ENCODE peak calls at places on chromosomes 12 and 14, in four cellular contexts. V is K562, Z is HepG2, T is GM12878. O is an unnamed sample.

GRCh38 chr14:103522028-103522581 is 525 bp downstream of the CKB start:
- DNase-seq in V (peak), Z (no peak), T (no peak), O (no peak)

GRCh38 chr12:20917819-20918218 is 107.3 kb downstream of the SLCO1B3 start:
- DNase-seq in V (no peak), Z (no peak), T (no peak), O (no peak)

GRCh38 chr12:122079038-122079531 is 529 bp downstream of the MLXIP start:
- DNase-seq in V (peak), Z (no peak), T (no peak), O (peak)

GRCh38 chr12:16352481-16352880 is 5.0 kb downstream of the MGST1 start:
- DNase-seq in V (no peak), Z (no peak), T (no peak), O (no peak)

GRCh38 chr12:42180990-42181611 is 36.4 kb upstream of the GXYLT1 start:
- DNase-seq in V (no peak), Z (peak), T (no peak), O (no peak)

GRCh38 chr14:50344831-50345563 is 32.9 kb downstream of the DMAC2L start:
- DNase-seq in V (no peak), Z (no peak), T (no peak), O (no peak)

GRCh38 chr14:69812725-69813124 is 15.7 kb upstream of the SLC10A1 start:
- DNase-seq in V (peak), Z (peak), T (no peak), O (peak)

GRCh38 chr12:6961278-6961694 is 9.2 kb downstream of the PHB2 start:
- DNase-seq in V (peak), Z (no peak), T (no peak), O (no peak)

GRCh38 chr12:26823391-26823790 is 9.6 kb downstream of the ITPR2 start:
- DNase-seq in V (no peak), Z (no peak), T (no peak), O (no peak)

GRCh38 chr12:127998936-127999467 is 268.0 kb upstream of the TMEM132C start:
- DNase-seq in V (no peak), Z (no peak), T (no peak), O (no peak)

GRCh38 chr14:59310644-59311043 is 122.2 kb downstream of the DAAM1 start:
- DNase-seq in V (no peak), Z (no peak), T (no peak), O (no peak)

GRCh38 chr12:57626111-57626928 is 6.7 kb downstream of the B4GALNT1 start:
- DNase-seq in V (no peak), Z (no peak), T (no peak), O (no peak)

GRCh38 chr12:75505706-75506312 is 5.6 kb downstream of the KRR1 start:
- DNase-seq in V (peak), Z (peak), T (no peak), O (no peak)

GRCh38 chr14:67962215-67962644 is 142.7 kb downstream of the RAD51B start:
- DNase-seq in V (no peak), Z (no peak), T (peak), O (no peak)

GRCh38 chr14:103706551-103707328 is 8.5 kb downstream of the XRCC3 start:
- DNase-seq in V (no peak), Z (no peak), T (no peak), O (no peak)

GRCh38 chr14:62244221-62244620 is 482.0 kb downstream of the SNAPC1 start:
- DNase-seq in V (no peak), Z (no peak), T (no peak), O (no peak)

GRCh38 chr12:27902651-27903050 is 69.9 kb downstream of the PTHLH start:
- DNase-seq in V (no peak), Z (no peak), T (no peak), O (no peak)

GRCh38 chr12:50104614-50105366 is 982 bp downstream of the GPD1 start:
- DNase-seq in V (no peak), Z (peak), T (no peak), O (no peak)

GRCh38 chr12:52636189-52636588 is 15.8 kb downstream of the KRT2 start:
- DNase-seq in V (no peak), Z (no peak), T (no peak), O (no peak)

GRCh38 chr14:61388173-61388975 is 67.0 kb downstream of the PRKCH start:
- DNase-seq in V (no peak), Z (no peak), T (peak), O (no peak)

GRCh38 chr14:103223818-103224352 is 100.6 kb downstream of the TNFAIP2 start:
- DNase-seq in V (no peak), Z (no peak), T (no peak), O (no peak)

GRCh38 chr14:64764641-64765520 is 60.7 kb downstream of the PLEKHG3 start:
- DNase-seq in V (peak), Z (peak), T (no peak), O (peak)

GRCh38 chr12:109541412-109541725 is 31.9 kb downstream of the MMAB start:
- DNase-seq in V (no peak), Z (no peak), T (no peak), O (no peak)

GRCh38 chr12:101792046-101792931 is 38.5 kb downstream of the GNPTAB start:
- DNase-seq in V (no peak), Z (no peak), T (no peak), O (no peak)

GRCh38 chr14:52871606-52872005 is 79.2 kb downstream of the FERMT2 start:
- DNase-seq in V (no peak), Z (no peak), T (no peak), O (no peak)

GRCh38 chr14:49769581-49770211 is 1.7 kb downstream of the KLHDC2 start:
- DNase-seq in V (peak), Z (no peak), T (no peak), O (peak)

GRCh38 chr12:127150479-127150878 is 1116.5 kb upstream of the TMEM132C start:
- DNase-seq in V (no peak), Z (no peak), T (no peak), O (no peak)

GRCh38 chr14:100359881-100360280 is 36.7 kb downstream of the SLC25A47 start:
- DNase-seq in V (no peak), Z (no peak), T (no peak), O (no peak)

GRCh38 chr14:73741876-73742519 is 27.8 kb upstream of the PNMA1 start:
- DNase-seq in V (no peak), Z (no peak), T (no peak), O (no peak)

GRCh38 chr14:71498151-71498734 is 434.0 kb upstream of the RGS6 start:
- DNase-seq in V (no peak), Z (no peak), T (no peak), O (no peak)

GRCh38 chr12:71548906-71549305 is 109.3 kb downstream of the LGR5 start:
- DNase-seq in V (no peak), Z (no peak), T (no peak), O (no peak)

GRCh38 chr12:95548056-95548538 is 3.2 kb downstream of the USP44 start:
- DNase-seq in V (peak), Z (no peak), T (no peak), O (no peak)

GRCh38 chr12:68591716-68592437 is 18.8 kb upstream of the RAP1B start:
- DNase-seq in V (no peak), Z (no peak), T (peak), O (no peak)

GRCh38 chr14:93688794-93689193 is 99.5 kb downstream of the PRIMA1 start:
- DNase-seq in V (no peak), Z (no peak), T (no peak), O (no peak)
- TF ChIP-seq EP300 in V (no peak), Z (no peak), T (no peak), O (no peak)

GRCh38 chr12:11553871-11554533 is 95.5 kb upstream of the ETV6 start:
- DNase-seq in V (peak), Z (peak), T (peak), O (peak)
- TF ChIP-seq ESRRA in V (peak), Z (no peak), T (peak), O (peak)

GRCh38 chr14:24116111-24116809 is 1.5 kb upstream of the NRL start:
- DNase-seq in V (no peak), Z (no peak), T (no peak), O (no peak)

GRCh38 chr14:24113379-24113800 is 1.2 kb upstream of the DCAF11 start:
- DNase-seq in V (no peak), Z (no peak), T (no peak), O (no peak)

GRCh38 chr14:24115451-24116110 is 832 bp upstream of the NRL start:
- DNase-seq in V (no peak), Z (no peak), T (no peak), O (no peak)

GRCh38 chr14:24113801-24114535 is 609 bp upstream of the DCAF11 start:
- DNase-seq in V (peak), Z (peak), T (peak), O (peak)

DNA sequence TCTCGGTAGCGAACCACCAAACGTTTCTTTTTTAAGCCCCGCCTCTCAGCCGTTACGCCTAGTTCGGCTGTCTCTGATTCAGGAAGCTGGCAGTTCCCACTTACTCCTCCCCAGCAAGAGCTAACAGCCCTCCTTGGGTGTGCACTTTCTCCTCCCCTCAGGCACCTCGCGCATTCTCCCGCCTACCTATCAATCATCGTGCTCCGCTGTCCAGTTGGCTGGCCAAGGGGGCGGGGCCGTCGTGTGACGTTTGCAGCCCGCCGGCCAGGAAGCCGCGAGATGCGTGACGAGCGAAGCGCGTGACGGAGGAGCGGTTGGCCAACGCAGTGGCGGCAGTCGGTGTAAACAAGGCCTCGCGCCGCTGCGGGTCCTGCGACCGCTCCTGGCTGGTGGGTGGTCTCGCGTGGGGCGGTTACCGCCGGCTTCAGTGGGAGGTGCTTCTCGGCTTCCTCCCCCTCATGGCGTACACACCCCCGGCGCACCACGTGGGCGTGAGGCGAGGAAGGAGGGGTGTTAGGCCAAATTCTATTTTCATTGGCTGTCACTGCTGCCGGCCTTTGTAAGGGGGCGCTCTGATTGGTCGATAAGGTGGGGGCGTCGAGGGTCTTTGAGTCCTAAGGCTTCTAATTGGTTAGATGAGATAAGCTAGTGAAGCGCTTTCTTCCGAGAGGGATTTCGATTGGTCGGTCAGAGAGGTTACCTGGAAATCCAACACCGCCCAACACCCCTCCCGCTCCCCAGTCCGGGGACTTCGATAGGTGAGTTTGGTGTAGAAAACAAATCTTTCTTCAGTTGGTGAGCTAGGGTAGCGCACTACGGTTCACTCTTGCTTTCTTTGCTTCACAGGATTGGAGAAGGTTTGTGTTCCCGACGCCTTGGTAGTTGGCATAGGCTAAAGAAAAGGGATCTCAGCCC is at the start of the genes DCAF11 and NRL:
- DNase-seq in V (peak), Z (peak), T (peak), O (peak)
- TF ChIP-seq EP300 in V (no peak), Z (peak), T (no peak), O (no peak)

GRCh38 chr12:116670859-116671258 is 67.0 kb downstream of the SPRING1 start:
- DNase-seq in V (no peak), Z (no peak), T (no peak), O (no peak)
- TF ChIP-seq ESRRA in V (no peak), Z (no peak), T (no peak), O (no peak)

DNA sequence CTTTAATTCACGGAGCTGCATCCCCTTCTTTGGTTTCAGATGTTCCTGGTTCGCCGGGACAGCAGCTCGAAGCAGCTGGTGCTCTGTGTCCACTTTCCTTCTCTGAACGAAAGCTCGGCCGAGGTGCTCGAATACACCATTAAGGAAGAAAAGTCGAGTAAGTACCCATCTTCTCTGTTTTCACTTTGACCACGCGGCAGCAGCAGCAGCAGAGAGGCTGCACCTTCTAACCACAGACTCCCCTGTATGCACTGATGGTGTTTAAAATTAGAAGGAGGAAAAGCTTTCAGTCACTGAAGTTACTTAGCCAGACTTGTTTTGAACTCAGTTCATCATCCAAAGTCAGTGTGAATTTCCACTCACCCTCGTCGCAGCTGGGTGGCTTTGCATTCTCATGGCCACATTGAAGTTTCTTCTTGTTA is 63.8 kb downstream of the RIN3 start:
- DNase-seq in V (no peak), Z (no peak), T (peak), O (no peak)
- TF ChIP-seq EP300 in V (no peak), Z (no peak), T (peak), O (no peak)

GRCh38 chr12:91289881-91290280 is 107.3 kb upstream of the DCN start:
- DNase-seq in V (no peak), Z (no peak), T (no peak), O (no peak)
- TF ChIP-seq ESRRA in V (no peak), Z (no peak), T (no peak), O (no peak)

GRCh38 chr12:124686001-124686884 is 118.8 kb upstream of the NCOR2 start:
- DNase-seq in V (peak), Z (no peak), T (no peak), O (peak)
- TF ChIP-seq EP300 in V (no peak), Z (no peak), T (no peak), O (no peak)

GRCh38 chr14:66443158-66443695 is 42.9 kb upstream of the CCDC196 start:
- DNase-seq in V (no peak), Z (no peak), T (no peak), O (no peak)

GRCh38 chr14:66443785-66444184 is 42.4 kb upstream of the CCDC196 start:
- DNase-seq in V (no peak), Z (no peak), T (no peak), O (no peak)

GRCh38 chr14:66440806-66441205 is 45.4 kb upstream of the CCDC196 start:
- DNase-seq in V (no peak), Z (no peak), T (no peak), O (no peak)

GRCh38 chr14:66444271-66444987 is 41.7 kb upstream of the CCDC196 start:
- DNase-seq in V (no peak), Z (no peak), T (no peak), O (no peak)
- TF ChIP-seq ESRRA in V (no peak), Z (no peak), T (no peak), O (no peak)

GRCh38 chr12:13947237-13947945 is 34.0 kb downstream of the GRIN2B start:
- DNase-seq in V (no peak), Z (no peak), T (no peak), O (no peak)
- TF ChIP-seq EP300 in V (no peak), Z (no peak), T (no peak), O (no peak)

GRCh38 chr14:63727231-63727735 is 582 bp downstream of the SGPP1 start:
- DNase-seq in V (peak), Z (no peak), T (no peak), O (peak)
- TF ChIP-seq ESRRA in V (no peak), Z (no peak), T (no peak), O (no peak)

O was measured in A549.